ENCODE peak calls at places on chromosomes 1 and 21, in seven cellular contexts. L is fibroblast of lung, N is adrenal gland, H is cardiac muscle cell, V is IMR-90, O is pancreas, B is brain microvascular endothelial cell. C is an unnamed sample.
A peak's percentile ranks its signal among the peaks of the same experiment; 100 is the strongest.

GRCh38 chr1:4711191-4711915 is 56.9 kb downstream of the AJAP1 start:
- DNase-seq in L (no peak), N (no peak), H (peak; percentile 39), V (no peak), O (no peak), B (no peak), C (no peak)

GRCh38 chr1:8422439-8423133 is 104.7 kb downstream of the SLC45A1 start:
- DNase-seq in L (no peak), N (peak; percentile 41), H (peak; percentile 43), V (peak; percentile 30), O (no peak), B (peak; percentile 18), C (peak; percentile 68)

GRCh38 chr1:208646431-208646830 is 402.2 kb upstream of the PLXNA2 start:
- DNase-seq in L (no peak), N (no peak), H (no peak), V (no peak), O (no peak), B (no peak), C (no peak)

GRCh38 chr21:34191876-34192275 is 118.5 kb downstream of the MRPS6 start:
- DNase-seq in L (no peak), N (no peak), H (no peak), V (no peak), O (no peak), B (no peak), C (no peak)

GRCh38 chr1:18886003-18886335 is 16.4 kb downstream of the ALDH4A1 start:
- DNase-seq in L (peak; percentile 84), N (no peak), H (no peak), V (peak; percentile 59), O (no peak), B (no peak), C (no peak)

GRCh38 chr1:108561731-108562326 is 1.9 kb downstream of the EEIG2 start:
- DNase-seq in L (no peak), N (peak; percentile 46), H (peak; percentile 53), V (no peak), O (peak; percentile 81), B (no peak), C (peak; percentile 81)

GRCh38 chr1:224340711-224341384 is 10.9 kb upstream of the NVL start:
- DNase-seq in L (peak; percentile 19), N (no peak), H (no peak), V (no peak), O (peak; percentile 52), B (no peak), C (peak; percentile 52)

GRCh38 chr1:197910120-197911110 is 6.8 kb upstream of the LHX9 start:
- DNase-seq in L (no peak), N (no peak), H (no peak), V (no peak), O (no peak), B (no peak), C (no peak)

GRCh38 chr1:214354440-214355148 is 73.6 kb downstream of the SMYD2 start:
- DNase-seq in L (peak; percentile 59), N (no peak), H (no peak), V (peak; percentile 77), O (no peak), B (no peak), C (no peak)

GRCh38 chr1:58575831-58576726 is 973 bp downstream of the TACSTD2 start:
- DNase-seq in L (no peak), N (no peak), H (no peak), V (no peak), O (peak; percentile 66), B (no peak), C (peak; percentile 35)

GRCh38 chr1:85315789-85316188 is 39.4 kb upstream of the BCL10 start:
- DNase-seq in L (no peak), N (no peak), H (peak; percentile 20), V (peak; percentile 54), O (no peak), B (no peak), C (no peak)

GRCh38 chr1:160607051-160608032 is 28.0 kb upstream of the CD84 start:
- DNase-seq in L (peak; percentile 68), N (peak; percentile 27), H (peak; percentile 79), V (peak; percentile 77), O (peak; percentile 74), B (peak; percentile 78), C (no peak)

GRCh38 chr1:207964195-207964966 is 53.5 kb upstream of the CD34 start:
- DNase-seq in L (peak; percentile 68), N (no peak), H (no peak), V (no peak), O (no peak), B (peak; percentile 56), C (no peak)

GRCh38 chr1:153396461-153396860 is 5.6 kb upstream of the S100A8 start:
- DNase-seq in L (no peak), N (no peak), H (no peak), V (no peak), O (no peak), B (no peak), C (no peak)

GRCh38 chr1:153395136-153395685 is 4.3 kb upstream of the S100A8 start:
- DNase-seq in L (no peak), N (no peak), H (no peak), V (no peak), O (no peak), B (no peak), C (no peak)

GRCh38 chr1:153394391-153394790 is 3.5 kb upstream of the S100A8 start:
- DNase-seq in L (no peak), N (no peak), H (no peak), V (no peak), O (no peak), B (no peak), C (no peak)

GRCh38 chr1:153397056-153397923 is 6.4 kb upstream of the S100A8 start:
- DNase-seq in L (no peak), N (no peak), H (no peak), V (no peak), O (no peak), B (no peak), C (no peak)

GRCh38 chr1:153395776-153396175 is 4.9 kb upstream of the S100A8 start:
- DNase-seq in L (no peak), N (no peak), H (no peak), V (no peak), O (no peak), B (no peak), C (no peak)
- H3K27ac ChIP-seq in L (no peak overlapping the region), N (no peak overlapping the region), H (no peak overlapping the region), V (no peak overlapping the region), O (no peak overlapping the region), B (no peak overlapping the region), C (no peak overlapping the region)

GRCh38 chr1:21217812-21218596 is 41.3 kb upstream of the EIF4G3 start:
- DNase-seq in L (no peak), N (no peak), H (peak; percentile 33), V (peak; percentile 21), O (peak; percentile 39), B (peak; percentile 51), C (peak; percentile 75)
- H3K4me3 ChIP-seq in L (no peak overlapping the region), N (no peak overlapping the region), H (no peak overlapping the region), V (no peak overlapping the region), O (no peak overlapping the region), B (no peak overlapping the region), C (no peak overlapping the region)

GRCh38 chr1:26626994-26627393 is 68.8 kb upstream of the ARID1A start:
- DNase-seq in L (peak; percentile 53), N (no peak), H (no peak), V (peak; percentile 54), O (no peak), B (peak; percentile 14), C (no peak)
- H3K27ac ChIP-seq in L (no peak overlapping the region), N (no peak overlapping the region), H (no peak overlapping the region), V (no peak overlapping the region), O (no peak overlapping the region), B (no peak overlapping the region), C (no peak overlapping the region)

GRCh38 chr1:234842726-234843641 is 233.0 kb upstream of the IRF2BP2 start:
- DNase-seq in L (peak; percentile 45), N (no peak), H (peak; percentile 12), V (peak; percentile 27), O (no peak), B (no peak), C (peak; percentile 80)

GRCh38 chr1:234839663-234840062 is 229.7 kb upstream of the IRF2BP2 start:
- DNase-seq in L (no peak), N (no peak), H (no peak), V (no peak), O (no peak), B (no peak), C (no peak)

GRCh38 chr1:234840253-234840652 is 230.3 kb upstream of the IRF2BP2 start:
- DNase-seq in L (no peak), N (no peak), H (no peak), V (no peak), O (no peak), B (no peak), C (no peak)

GRCh38 chr1:234840843-234841242 is 230.9 kb upstream of the IRF2BP2 start:
- DNase-seq in L (peak; percentile 27), N (no peak), H (no peak), V (no peak), O (no peak), B (peak; percentile 33), C (no peak)

GRCh38 chr1:234841710-234842231 is 231.8 kb upstream of the IRF2BP2 start:
- DNase-seq in L (no peak), N (no peak), H (no peak), V (peak; percentile 30), O (no peak), B (no peak), C (peak; percentile 66)
- H3K4me3 ChIP-seq in L (no peak overlapping the region), N (no peak overlapping the region), H (no peak overlapping the region), V (no peak overlapping the region), O (no peak overlapping the region), B (no peak overlapping the region), C (no peak overlapping the region)

DNA sequence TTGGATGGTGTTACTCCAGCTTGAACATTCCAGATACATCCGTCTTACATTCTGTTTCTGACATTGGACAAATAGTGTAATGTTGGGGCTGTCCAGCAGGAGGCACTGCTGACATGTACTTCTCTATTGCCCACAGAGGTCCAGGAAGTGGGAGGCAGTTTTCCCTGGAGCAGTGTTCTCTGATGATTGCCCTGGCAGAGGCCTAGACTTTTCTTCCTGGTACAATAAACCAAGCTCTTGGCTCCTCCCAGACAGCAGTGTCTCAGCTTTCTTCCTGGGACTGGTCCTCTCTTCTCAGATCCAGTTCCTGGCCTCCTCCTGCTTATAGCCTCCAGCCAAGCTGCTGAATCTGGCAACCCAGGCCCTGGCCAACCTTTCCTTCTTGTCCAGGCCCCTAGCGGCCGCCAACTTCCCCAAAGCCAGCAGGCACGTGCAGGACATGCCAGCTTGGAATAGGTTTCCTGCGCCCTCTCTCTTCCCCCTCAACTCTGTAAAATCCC is 14.9 kb upstream of the IFNLR1 start:
- DNase-seq in L (peak; percentile 74), N (peak; percentile 74), H (peak; percentile 81), V (peak; percentile 86), O (peak; percentile 85), B (peak; percentile 87), C (peak; percentile 76)
- H3K27ac ChIP-seq in L (no peak overlapping the region), N (no peak overlapping the region), H (no peak overlapping the region), V (no peak overlapping the region), O (no peak overlapping the region), B (no peak overlapping the region), C (no peak overlapping the region)

GRCh38 chr1:228648647-228649383 is 86.5 kb upstream of the RHOU start:
- DNase-seq in L (no peak), N (no peak), H (no peak), V (no peak), O (no peak), B (no peak), C (no peak)
- H3K4me3 ChIP-seq in L (no peak overlapping the region), N (no peak overlapping the region), H (peak overlapping the region; percentile 31), V (no peak overlapping the region), O (no peak overlapping the region), B (no peak overlapping the region), C (no peak overlapping the region)

DNA sequence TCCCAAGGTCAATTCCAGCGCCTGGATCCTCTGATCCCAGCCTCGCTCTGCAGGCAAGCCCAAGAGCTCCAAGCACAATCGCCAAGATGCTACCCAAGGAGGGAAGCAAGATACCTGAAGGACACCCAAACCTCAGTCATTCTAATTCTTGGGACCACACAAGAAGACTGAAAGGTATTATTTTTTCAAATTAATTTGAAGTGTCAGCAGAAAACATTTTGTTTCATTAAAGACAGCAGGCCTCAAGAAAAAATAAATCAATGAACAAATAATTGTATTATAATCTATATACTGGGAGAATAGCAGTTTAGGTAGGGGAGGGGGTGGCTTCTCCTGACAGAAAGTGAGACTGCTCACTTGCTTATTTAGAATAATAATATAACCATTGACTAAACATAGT is 347.8 kb downstream of the HHAT start:
- DNase-seq in L (no peak), N (no peak), H (no peak), V (no peak), O (no peak), B (no peak), C (no peak)
- H3K27ac ChIP-seq in L (no peak overlapping the region), N (no peak overlapping the region), H (no peak overlapping the region), V (no peak overlapping the region), O (no peak overlapping the region), B (no peak overlapping the region), C (no peak overlapping the region)

C was measured in right cardiac atrium.